ENCODE peak calls at places on chromosomes 4 and X, in four cellular contexts. Y, J, U and Q are unnamed samples.

GRCh38 chr4:182896421-182896820 is 20.8 kb downstream of the DCTD start:
- DNase-seq in Y (no peak), J (no peak), U (no peak), Q (no peak)

GRCh38 chr4:111991797-111992196 is 153.5 kb upstream of the FAM241A start:
- DNase-seq in Y (no peak), J (no peak), U (no peak), Q (no peak)

GRCh38 chr4:76930721-76931481 is 18.7 kb upstream of the SEPTIN11 start:
- DNase-seq in Y (no peak), J (no peak), U (no peak), Q (no peak)

GRCh38 chr4:34181311-34181808 is 2063.0 kb downstream of the ARAP2 start:
- DNase-seq in Y (no peak), J (no peak), U (no peak), Q (peak; percentile 71)

GRCh38 chrX:18354369-18355329 is at the start of gene SCML2:
- DNase-seq in Y (peak; percentile 48), J (no peak), U (peak; percentile 41), Q (no peak)

GRCh38 chrX:136839196-136839595 is 41.3 kb downstream of the RBMX start:
- DNase-seq in Y (no peak), J (no peak), U (no peak), Q (no peak)

GRCh38 chr4:114811564-114812360 is 213.2 kb downstream of the UGT8 start:
- DNase-seq in Y (no peak), J (no peak), U (no peak), Q (no peak)

GRCh38 chr4:56871357-56871993 is 36.2 kb upstream of the REST start:
- DNase-seq in Y (peak; percentile 19), J (no peak), U (no peak), Q (no peak)

GRCh38 chr4:26671111-26671510 is 87.2 kb downstream of the TBC1D19 start:
- DNase-seq in Y (no peak), J (no peak), U (no peak), Q (no peak)

GRCh38 chrX:23610491-23610890 is 56.8 kb upstream of the PRDX4 start:
- DNase-seq in Y (no peak), J (no peak), U (no peak), Q (no peak)

GRCh38 chrX:35392232-35392631 is 405.9 kb upstream of the MAGEB16 start:
- DNase-seq in Y (no peak), J (no peak), U (no peak), Q (no peak)

GRCh38 chrX:118682258-118683014 is 45.0 kb upstream of the IL13RA1 start:
- DNase-seq in Y (no peak), J (no peak), U (no peak), Q (no peak)

GRCh38 chr4:137621056-137621455 is 88.8 kb upstream of the PCDH18 start:
- DNase-seq in Y (no peak), J (no peak), U (no peak), Q (no peak)

GRCh38 chr4:83219991-83220360 is 64.6 kb downstream of the COQ2 start:
- DNase-seq in Y (no peak), J (no peak), U (no peak), Q (no peak)

GRCh38 chrX:141405878-141406492 is 163.7 kb upstream of the SPANXC start:
- DNase-seq in Y (no peak), J (no peak), U (no peak), Q (peak; percentile 38)

GRCh38 chrX:99301990-99302389 is 1108.1 kb downstream of the PCDH19 start:
- DNase-seq in Y (no peak), J (no peak), U (no peak), Q (no peak)

GRCh38 chr4:181004056-181004455 is 1239.1 kb upstream of the TENM3 start:
- DNase-seq in Y (no peak), J (no peak), U (no peak), Q (no peak)

GRCh38 chr4:87839309-87839946 is 6.7 kb downstream of the MEPE start:
- DNase-seq in Y (peak; percentile 17), J (no peak), U (no peak), Q (no peak)

DNA sequence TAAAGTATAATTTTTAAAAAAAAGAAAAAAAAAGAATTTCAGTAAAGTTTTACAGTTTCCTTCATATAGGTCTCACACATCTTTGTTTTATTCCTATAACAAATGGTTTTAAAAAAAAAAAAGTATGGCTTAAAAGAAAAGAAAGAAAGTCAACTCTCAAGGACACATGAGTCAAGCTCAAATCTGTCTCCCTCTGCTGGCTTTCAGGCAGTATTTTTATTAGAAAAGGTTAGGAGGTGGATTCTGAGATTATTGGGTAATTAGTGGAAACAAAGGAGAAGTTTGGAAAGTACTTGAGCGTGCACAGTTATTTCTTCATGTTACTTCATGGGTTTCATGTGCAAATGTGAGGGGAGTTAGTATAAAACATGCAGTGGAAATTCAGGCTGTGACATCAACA is 36.6 kb upstream of the BTC start:
- DNase-seq in Y (no peak), J (no peak), U (no peak), Q (no peak)
- TF ChIP-seq CTCF in Y (no peak), J (no peak), U (no peak), Q (peak; percentile 21)

DNA sequence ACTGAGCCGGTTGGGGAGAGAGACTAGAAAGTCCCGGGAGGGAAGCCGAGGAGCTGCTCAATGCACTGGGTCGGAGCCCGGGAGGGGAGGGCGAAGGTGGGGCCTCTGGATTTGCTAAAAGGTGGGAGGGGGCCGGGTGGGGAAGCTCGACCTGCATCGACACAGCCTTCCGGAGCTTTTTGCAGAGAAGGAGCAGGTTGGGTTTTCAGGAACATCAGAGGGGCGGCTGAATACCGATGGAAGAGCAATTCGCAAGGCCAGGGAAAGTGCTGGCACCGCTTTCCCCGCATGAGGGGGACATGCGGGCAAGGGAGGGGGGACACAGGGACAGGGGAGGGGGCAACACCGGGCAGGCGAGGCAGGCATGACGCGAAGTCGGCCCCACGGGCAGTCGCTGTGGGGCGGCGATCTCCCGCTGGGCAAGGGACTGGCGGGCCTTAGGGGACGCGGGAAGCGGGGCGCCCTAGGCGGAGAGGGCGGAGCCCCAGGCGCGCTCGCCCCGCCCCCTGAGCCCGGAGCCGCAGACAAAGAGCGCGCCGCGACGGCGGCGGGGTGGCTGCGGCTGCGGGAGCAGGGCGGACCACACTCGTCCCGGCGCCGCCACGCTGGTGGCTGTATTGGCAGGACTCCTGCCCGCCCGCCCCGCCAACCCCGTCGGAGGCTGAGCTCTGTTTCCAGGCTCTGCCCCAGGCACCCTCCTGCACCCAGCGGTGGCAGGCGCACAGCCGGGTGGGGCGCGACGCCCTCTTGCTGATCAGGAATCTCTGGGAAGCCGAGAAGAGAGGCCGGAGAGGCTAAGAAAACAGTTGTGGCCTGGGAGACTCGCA is 11.6 kb downstream of the PDZD4 start:
- DNase-seq in Y (peak; percentile 31), J (no peak), U (peak; percentile 23), Q (no peak)
- H3K36me3 ChIP-seq in Y (no peaks in the 10 kb centered on the region), J (no peaks in the 10 kb centered on the region), U (no peaks in the 10 kb centered on the region), Q (no peaks in the 10 kb centered on the region)

DNA sequence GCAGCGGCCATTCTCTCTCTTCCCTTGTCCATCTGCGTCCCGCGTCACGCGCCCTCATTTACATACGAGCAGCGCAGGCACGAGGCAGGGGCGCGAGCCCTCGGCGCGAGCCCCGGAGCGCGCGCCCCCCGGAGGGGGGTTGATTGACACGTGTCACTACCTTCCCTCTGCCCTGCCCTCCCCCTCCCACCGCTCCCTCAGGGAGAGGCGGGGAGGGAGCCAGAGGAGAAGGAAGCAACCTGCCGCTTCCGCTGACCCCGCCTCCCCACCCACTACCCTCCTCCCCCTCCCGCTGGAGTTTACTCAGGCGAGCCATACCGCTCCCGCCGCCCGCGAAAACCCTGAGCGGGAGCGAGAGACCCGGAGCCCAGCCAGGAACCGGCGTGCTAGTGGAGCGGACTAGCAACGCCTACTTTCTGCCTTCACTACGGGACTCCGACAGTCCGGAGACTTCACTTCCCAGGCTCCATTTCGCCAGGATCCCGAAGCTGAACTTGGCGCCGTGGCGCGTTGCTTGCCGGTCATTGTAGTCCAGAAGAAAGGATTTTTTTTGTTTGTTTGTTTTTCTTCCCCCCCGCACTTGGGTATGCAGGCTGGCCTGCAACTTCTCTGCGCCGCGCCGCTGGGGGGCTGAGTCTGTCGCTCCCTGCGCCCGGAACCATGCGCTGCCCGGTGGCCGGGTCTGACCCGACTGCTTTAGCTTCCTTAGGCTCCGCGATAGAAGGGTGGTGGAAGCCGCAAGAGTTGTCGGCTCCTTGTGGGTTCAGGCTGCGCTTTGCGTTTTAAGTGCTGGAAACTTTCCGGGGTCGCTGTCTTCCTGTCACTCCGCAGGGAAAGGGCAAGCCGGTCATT is at the start of gene LCORL:
- DNase-seq in Y (peak; percentile 92), J (peak; percentile 91), U (peak; percentile 93), Q (peak; percentile 82)
- TF ChIP-seq CTCF in Y (peak; percentile 22), J (no peak), U (peak; percentile 16), Q (no peak)

DNA sequence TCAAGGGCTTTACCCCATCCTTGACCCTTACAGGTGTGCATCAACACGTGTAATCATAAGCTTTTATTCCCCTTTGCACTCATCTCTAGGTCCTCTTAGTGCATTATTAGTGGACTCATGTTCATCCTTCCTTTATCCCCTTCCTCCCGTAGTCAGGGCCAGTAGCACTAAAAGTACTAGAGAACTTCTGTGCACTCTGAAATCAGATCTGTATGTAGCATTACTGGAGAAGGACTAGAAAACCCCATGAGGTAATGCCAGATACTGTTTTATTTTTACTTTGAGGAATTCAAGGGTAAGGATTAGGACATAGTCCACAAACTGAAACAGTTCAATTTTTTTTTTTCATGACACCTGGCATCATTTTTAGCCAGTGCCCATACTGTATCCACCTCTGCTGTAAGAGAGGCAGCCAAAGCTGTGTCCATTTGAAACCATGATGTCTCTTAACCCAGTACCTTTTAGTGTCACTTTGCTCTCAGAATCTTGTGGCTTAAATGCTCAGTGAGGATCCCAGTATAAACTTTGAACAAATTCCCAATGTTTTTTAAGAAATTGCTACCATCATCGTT is 134.7 kb downstream of the FNIP2 start:
- DNase-seq in Y (no peak), J (no peak), U (no peak), Q (no peak)
- H3K36me3 ChIP-seq in Y (peaks cover 10% of the 10 kb centered on the region), J (peaks cover 25% of the 10 kb centered on the region), U (no peaks in the 10 kb centered on the region), Q (no peaks in the 10 kb centered on the region)

GRCh38 chr4:59060002-59060846 is 1950.0 kb upstream of the IGFBP7 start:
- DNase-seq in Y (no peak), J (no peak), U (no peak), Q (no peak)

GRCh38 chr4:59062970-59063369 is 1952.8 kb upstream of the IGFBP7 start:
- DNase-seq in Y (no peak), J (no peak), U (no peak), Q (no peak)

GRCh38 chr4:59057804-59058203 is 1947.6 kb upstream of the IGFBP7 start:
- DNase-seq in Y (no peak), J (no peak), U (no peak), Q (no peak)

DNA sequence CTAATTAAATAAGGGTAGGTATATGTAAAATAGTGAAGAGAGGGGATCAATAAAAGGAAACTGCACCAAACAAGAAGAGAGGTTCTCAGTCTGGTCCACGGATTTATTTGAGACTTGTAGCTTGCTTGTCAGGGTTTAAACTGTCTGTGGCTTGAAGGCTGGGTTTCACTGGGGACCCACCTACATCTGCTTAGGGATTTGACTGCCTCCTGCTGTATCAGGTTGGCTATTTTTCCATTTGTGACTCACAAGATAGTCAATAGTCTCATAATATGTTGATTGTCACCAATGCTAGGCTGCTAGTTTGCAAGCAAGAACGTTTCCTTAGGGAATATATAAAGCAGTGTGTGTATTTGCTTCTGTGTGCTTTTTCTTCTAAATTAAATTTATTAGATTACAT is 1950.7 kb upstream of the IGFBP7 start:
- DNase-seq in Y (no peak), J (no peak), U (no peak), Q (no peak)
- TF ChIP-seq CTCF in Y (no peak), J (no peak), U (no peak), Q (no peak)